ENCODE peak calls at places on chromosomes 6 and 20, in eight cellular contexts. A is ovary; U is right lobe of liver; E is effector memory CD4-positive, alpha-beta T cell; Z is NCI-H460; M is renal cortical epithelial cell; K is activated naive CD8-positive, alpha-beta T cell treated with anti-CD3 and anti-CD28 coated beads, Interleukin-2, amount 50 U/mL, for 16 hours; P is NCI-H774. H is an unnamed sample.

GRCh38 chr20:32135983-32136515 is 26.5 kb downstream of the TM9SF4 start:
- DNase-seq in A (no peak), U (no peak), E (no peak), Z (no peak), M (no peak), K (no peak), P (no peak), H (no peak)

GRCh38 chr20:24933266-24933908 is 15.7 kb upstream of the CST7 start:
- DNase-seq in A (no peak), U (no peak), E (no peak), Z (no peak), M (no peak), K (no peak), P (no peak), H (no peak)

GRCh38 chr6:70686548-70687133 is 19.0 kb downstream of the SMAP1 start:
- DNase-seq in A (no peak), U (no peak), E (no peak), Z (peak), M (peak), K (no peak), P (peak), H (no peak)

GRCh38 chr6:134902907-134903306 is 47.0 kb downstream of the ALDH8A1 start:
- DNase-seq in A (no peak), U (no peak), E (no peak), Z (no peak), M (no peak), K (no peak), P (no peak), H (no peak)

GRCh38 chr6:64477311-64477850 is 841.8 kb downstream of the PHF3 start:
- DNase-seq in A (no peak), U (no peak), E (no peak), Z (no peak), M (peak), K (no peak), P (no peak), H (no peak)

GRCh38 chr6:104566411-104566810 is 293.3 kb downstream of the HACE1 start:
- DNase-seq in A (no peak), U (no peak), E (no peak), Z (no peak), M (no peak), K (no peak), P (no peak), H (no peak)

GRCh38 chr20:4512891-4513550 is 208.7 kb upstream of the PRND start:
- DNase-seq in A (no peak), U (no peak), E (no peak), Z (peak), M (peak), K (no peak), P (no peak), H (peak)

GRCh38 chr20:34215711-34216381 is 25.4 kb upstream of the ASIP start:
- DNase-seq in A (peak), U (peak), E (no peak), Z (peak), M (peak), K (peak), P (peak), H (no peak)

GRCh38 chr6:125361868-125362267 is 60.1 kb upstream of the HDDC2 start:
- DNase-seq in A (no peak), U (no peak), E (no peak), Z (no peak), M (no peak), K (no peak), P (no peak), H (no peak)

GRCh38 chr6:145469021-145469420 is 266.3 kb downstream of the EPM2A start:
- DNase-seq in A (no peak), U (no peak), E (no peak), Z (no peak), M (no peak), K (no peak), P (no peak), H (no peak)

GRCh38 chr20:46122516-46123481 is 4.7 kb downstream of the CD40 start:
- DNase-seq in A (no peak), U (no peak), E (no peak), Z (no peak), M (no peak), K (no peak), P (no peak), H (no peak)

GRCh38 chr6:136846046-136846445 is 23.7 kb downstream of the PEX7 start:
- DNase-seq in A (no peak), U (no peak), E (no peak), Z (peak), M (peak), K (no peak), P (peak), H (no peak)

GRCh38 chr6:170294813-170295518 is 4.1 kb upstream of the DLL1 start:
- DNase-seq in A (no peak), U (no peak), E (no peak), Z (no peak), M (no peak), K (no peak), P (no peak), H (no peak)

GRCh38 chr20:56826971-56827645 is 198.0 kb downstream of the TFAP2C start:
- DNase-seq in A (no peak), U (no peak), E (no peak), Z (no peak), M (no peak), K (no peak), P (no peak), H (no peak)

GRCh38 chr6:3571206-3571815 is 114.5 kb upstream of the SLC22A23 start:
- DNase-seq in A (no peak), U (no peak), E (no peak), Z (no peak), M (no peak), K (no peak), P (no peak), H (no peak)

GRCh38 chr6:14211596-14211961 is 94.0 kb downstream of the CD83 start:
- DNase-seq in A (peak), U (peak), E (no peak), Z (no peak), M (no peak), K (no peak), P (peak), H (no peak)

GRCh38 chr6:165272585-165272984 is 36.8 kb downstream of the C6orf118 start:
- DNase-seq in A (no peak), U (no peak), E (no peak), Z (no peak), M (no peak), K (no peak), P (no peak), H (no peak)

GRCh38 chr20:47257771-47258170 is 98.7 kb downstream of the ZMYND8 start:
- DNase-seq in A (no peak), U (no peak), E (no peak), Z (no peak), M (no peak), K (no peak), P (no peak), H (no peak)

GRCh38 chr20:20295621-20296498 is 72.0 kb upstream of the INSM1 start:
- DNase-seq in A (no peak), U (no peak), E (no peak), Z (no peak), M (no peak), K (no peak), P (no peak), H (no peak)

GRCh38 chr6:33581186-33581585 is 1.1 kb upstream of the BAK1 start:
- DNase-seq in A (no peak), U (no peak), E (no peak), Z (no peak), M (no peak), K (no peak), P (no peak), H (no peak)

GRCh38 chr6:10556496-10557391 is 35.6 kb downstream of the GCNT2 start:
- DNase-seq in A (no peak), U (no peak), E (no peak), Z (no peak), M (no peak), K (no peak), P (no peak), H (no peak)

GRCh38 chr6:98828991-98829411 is 5.4 kb upstream of the POU3F2 start:
- DNase-seq in A (no peak), U (no peak), E (no peak), Z (no peak), M (no peak), K (no peak), P (peak), H (no peak)

GRCh38 chr6:45423111-45423900 is 45.6 kb upstream of the SUPT3H start:
- DNase-seq in A (peak), U (peak), E (peak), Z (no peak), M (no peak), K (no peak), P (no peak), H (no peak)